ENCODE peak calls at places on chromosomes 4 and X, in nine cellular contexts. One of them, this sample, is unnamed.

GRCh38 chr4:73721901-73722300 is 18.5 kb upstream of the CXCL8 start:
- DNase-seq in HFF-Myc: no peak
- DNase-seq in endothelial cell: no peak
- DNase-seq in dorsolateral prefrontal cortex: no peak
- DNase-seq in CD4-positive, alpha-beta T cell: no peak
- DNase-seq in neural progenitor cell: no peak
- DNase-seq in right lobe of liver: no peak
- DNase-seq in ovary: no peak
- DNase-seq in brain microvascular endothelial cell: peak
- DNase-seq in this sample: no peak

GRCh38 chrX:54825716-54826428 is 18.3 kb downstream of the MAGED2 start:
- DNase-seq in HFF-Myc: no peak
- DNase-seq in endothelial cell: no peak
- DNase-seq in dorsolateral prefrontal cortex: no peak
- DNase-seq in CD4-positive, alpha-beta T cell: peak
- DNase-seq in neural progenitor cell: no peak
- DNase-seq in right lobe of liver: no peak
- DNase-seq in ovary: no peak
- DNase-seq in brain microvascular endothelial cell: no peak
- DNase-seq in this sample: no peak

GRCh38 chr4:142383354-142383753 is 462.7 kb downstream of the INPP4B start:
- DNase-seq in HFF-Myc: no peak
- DNase-seq in endothelial cell: no peak
- DNase-seq in dorsolateral prefrontal cortex: no peak
- DNase-seq in CD4-positive, alpha-beta T cell: no peak
- DNase-seq in neural progenitor cell: no peak
- DNase-seq in right lobe of liver: no peak
- DNase-seq in ovary: no peak
- DNase-seq in brain microvascular endothelial cell: no peak
- DNase-seq in this sample: no peak

GRCh38 chr4:78622253-78622979 is 70.8 kb downstream of the ANXA3 start:
- DNase-seq in HFF-Myc: peak
- DNase-seq in endothelial cell: no peak
- DNase-seq in dorsolateral prefrontal cortex: no peak
- DNase-seq in CD4-positive, alpha-beta T cell: no peak
- DNase-seq in neural progenitor cell: no peak
- DNase-seq in right lobe of liver: no peak
- DNase-seq in ovary: no peak
- DNase-seq in brain microvascular endothelial cell: peak
- DNase-seq in this sample: no peak

GRCh38 chr4:151744614-151745013 is 16.2 kb downstream of the GATB start:
- DNase-seq in HFF-Myc: peak
- DNase-seq in endothelial cell: no peak
- DNase-seq in dorsolateral prefrontal cortex: no peak
- DNase-seq in CD4-positive, alpha-beta T cell: no peak
- DNase-seq in neural progenitor cell: no peak
- DNase-seq in right lobe of liver: no peak
- DNase-seq in ovary: no peak
- DNase-seq in brain microvascular endothelial cell: peak
- DNase-seq in this sample: no peak

GRCh38 chrX:136185409-136186022 is 38.2 kb downstream of the FHL1 start:
- DNase-seq in HFF-Myc: no peak
- DNase-seq in endothelial cell: no peak
- DNase-seq in dorsolateral prefrontal cortex: no peak
- DNase-seq in CD4-positive, alpha-beta T cell: no peak
- DNase-seq in neural progenitor cell: no peak
- DNase-seq in right lobe of liver: no peak
- DNase-seq in ovary: no peak
- DNase-seq in brain microvascular endothelial cell: no peak
- DNase-seq in this sample: no peak

GRCh38 chrX:41491267-41492004 is 44.3 kb downstream of the NYX start:
- DNase-seq in HFF-Myc: peak
- DNase-seq in endothelial cell: no peak
- DNase-seq in dorsolateral prefrontal cortex: no peak
- DNase-seq in CD4-positive, alpha-beta T cell: no peak
- DNase-seq in neural progenitor cell: peak
- DNase-seq in right lobe of liver: no peak
- DNase-seq in ovary: no peak
- DNase-seq in brain microvascular endothelial cell: peak
- DNase-seq in this sample: no peak

GRCh38 chr4:98293089-98293887 is 32.1 kb downstream of the RAP1GDS1 start:
- DNase-seq in HFF-Myc: no peak
- DNase-seq in endothelial cell: no peak
- DNase-seq in dorsolateral prefrontal cortex: no peak
- DNase-seq in CD4-positive, alpha-beta T cell: no peak
- DNase-seq in neural progenitor cell: no peak
- DNase-seq in right lobe of liver: no peak
- DNase-seq in ovary: no peak
- DNase-seq in brain microvascular endothelial cell: peak
- DNase-seq in this sample: no peak

GRCh38 chr4:123506311-123506685 is 109.7 kb downstream of the SPRY1 start:
- DNase-seq in HFF-Myc: no peak
- DNase-seq in endothelial cell: no peak
- DNase-seq in dorsolateral prefrontal cortex: no peak
- DNase-seq in CD4-positive, alpha-beta T cell: no peak
- DNase-seq in neural progenitor cell: no peak
- DNase-seq in right lobe of liver: no peak
- DNase-seq in ovary: no peak
- DNase-seq in brain microvascular endothelial cell: no peak
- DNase-seq in this sample: no peak

GRCh38 chr4:13615162-13615561 is 12.4 kb downstream of the BOD1L1 start:
- DNase-seq in HFF-Myc: no peak
- DNase-seq in endothelial cell: no peak
- DNase-seq in dorsolateral prefrontal cortex: no peak
- DNase-seq in CD4-positive, alpha-beta T cell: no peak
- DNase-seq in neural progenitor cell: no peak
- DNase-seq in right lobe of liver: no peak
- DNase-seq in ovary: no peak
- DNase-seq in brain microvascular endothelial cell: no peak
- DNase-seq in this sample: no peak

GRCh38 chr4:116358633-116359222 is 726.6 kb downstream of the TRAM1L1 start:
- DNase-seq in HFF-Myc: peak
- DNase-seq in endothelial cell: peak
- DNase-seq in dorsolateral prefrontal cortex: no peak
- DNase-seq in CD4-positive, alpha-beta T cell: no peak
- DNase-seq in neural progenitor cell: peak
- DNase-seq in right lobe of liver: peak
- DNase-seq in ovary: no peak
- DNase-seq in brain microvascular endothelial cell: peak
- DNase-seq in this sample: no peak

GRCh38 chr4:25065901-25066610 is 35.3 kb upstream of the LGI2 start:
- DNase-seq in HFF-Myc: no peak
- DNase-seq in endothelial cell: no peak
- DNase-seq in dorsolateral prefrontal cortex: no peak
- DNase-seq in CD4-positive, alpha-beta T cell: no peak
- DNase-seq in neural progenitor cell: no peak
- DNase-seq in right lobe of liver: no peak
- DNase-seq in ovary: no peak
- DNase-seq in brain microvascular endothelial cell: no peak
- DNase-seq in this sample: no peak

GRCh38 chr4:169225058-169225751 is 45.6 kb downstream of the SH3RF1 start:
- DNase-seq in HFF-Myc: peak
- DNase-seq in endothelial cell: no peak
- DNase-seq in dorsolateral prefrontal cortex: no peak
- DNase-seq in CD4-positive, alpha-beta T cell: no peak
- DNase-seq in neural progenitor cell: no peak
- DNase-seq in right lobe of liver: no peak
- DNase-seq in ovary: no peak
- DNase-seq in brain microvascular endothelial cell: peak
- DNase-seq in this sample: no peak

GRCh38 chr4:36235306-36235705 is 9.0 kb downstream of the ARAP2 start:
- DNase-seq in HFF-Myc: no peak
- DNase-seq in endothelial cell: no peak
- DNase-seq in dorsolateral prefrontal cortex: no peak
- DNase-seq in CD4-positive, alpha-beta T cell: no peak
- DNase-seq in neural progenitor cell: no peak
- DNase-seq in right lobe of liver: no peak
- DNase-seq in ovary: no peak
- DNase-seq in brain microvascular endothelial cell: peak
- DNase-seq in this sample: no peak

DNA sequence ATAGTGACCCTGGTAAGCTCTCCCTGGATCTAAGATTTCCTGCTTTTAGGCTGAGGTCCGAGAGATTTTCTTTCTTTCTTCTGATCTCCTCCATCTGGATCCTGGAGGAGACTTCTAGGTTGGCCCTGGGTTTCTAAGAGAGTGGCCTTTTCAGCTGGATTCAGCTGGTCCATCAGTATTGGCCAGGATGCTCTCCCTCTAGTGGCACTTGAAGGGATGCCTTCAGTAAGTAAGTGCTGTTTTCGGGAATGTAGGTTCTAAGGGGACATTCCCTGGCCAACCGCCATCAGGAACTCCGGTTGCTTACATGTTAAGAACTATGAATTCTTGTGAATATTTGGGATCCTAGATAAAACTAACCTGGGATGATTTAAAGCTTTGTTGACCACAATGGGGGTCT is 56.9 kb downstream of the SERTM2 start:
- DNase-seq in HFF-Myc: no peak
- DNase-seq in endothelial cell: peak
- DNase-seq in dorsolateral prefrontal cortex: no peak
- DNase-seq in CD4-positive, alpha-beta T cell: no peak
- DNase-seq in neural progenitor cell: peak
- DNase-seq in right lobe of liver: peak
- DNase-seq in ovary: no peak
- DNase-seq in brain microvascular endothelial cell: peak
- DNase-seq in this sample: no peak
- TF ChIP-seq CTCF in HFF-Myc: peak
- TF ChIP-seq CTCF in endothelial cell: peak
- TF ChIP-seq CTCF in dorsolateral prefrontal cortex: peak
- TF ChIP-seq CTCF in CD4-positive, alpha-beta T cell: no peak
- TF ChIP-seq CTCF in neural progenitor cell: peak
- TF ChIP-seq CTCF in right lobe of liver: peak
- TF ChIP-seq CTCF in ovary: no peak
- TF ChIP-seq CTCF in brain microvascular endothelial cell: peak
- TF ChIP-seq CTCF in this sample: no peak

GRCh38 chr4:184281231-184282139 is 63.8 kb upstream of the ENPP6 start:
- DNase-seq in HFF-Myc: no peak
- DNase-seq in endothelial cell: no peak
- DNase-seq in dorsolateral prefrontal cortex: no peak
- DNase-seq in CD4-positive, alpha-beta T cell: no peak
- DNase-seq in neural progenitor cell: no peak
- DNase-seq in right lobe of liver: no peak
- DNase-seq in ovary: no peak
- DNase-seq in brain microvascular endothelial cell: no peak
- DNase-seq in this sample: no peak

GRCh38 chr4:184280591-184281071 is 63.0 kb upstream of the ENPP6 start:
- DNase-seq in HFF-Myc: no peak
- DNase-seq in endothelial cell: no peak
- DNase-seq in dorsolateral prefrontal cortex: no peak
- DNase-seq in CD4-positive, alpha-beta T cell: no peak
- DNase-seq in neural progenitor cell: no peak
- DNase-seq in right lobe of liver: no peak
- DNase-seq in ovary: no peak
- DNase-seq in brain microvascular endothelial cell: no peak
- DNase-seq in this sample: no peak

GRCh38 chr4:184282895-184283654 is 65.4 kb upstream of the ENPP6 start:
- DNase-seq in HFF-Myc: no peak
- DNase-seq in endothelial cell: no peak
- DNase-seq in dorsolateral prefrontal cortex: no peak
- DNase-seq in CD4-positive, alpha-beta T cell: no peak
- DNase-seq in neural progenitor cell: no peak
- DNase-seq in right lobe of liver: no peak
- DNase-seq in ovary: no peak
- DNase-seq in brain microvascular endothelial cell: no peak
- DNase-seq in this sample: no peak

GRCh38 chr4:184283659-184284335 is 66.1 kb upstream of the ENPP6 start:
- DNase-seq in HFF-Myc: no peak
- DNase-seq in endothelial cell: no peak
- DNase-seq in dorsolateral prefrontal cortex: peak
- DNase-seq in CD4-positive, alpha-beta T cell: no peak
- DNase-seq in neural progenitor cell: no peak
- DNase-seq in right lobe of liver: peak
- DNase-seq in ovary: no peak
- DNase-seq in brain microvascular endothelial cell: no peak
- DNase-seq in this sample: no peak

DNA sequence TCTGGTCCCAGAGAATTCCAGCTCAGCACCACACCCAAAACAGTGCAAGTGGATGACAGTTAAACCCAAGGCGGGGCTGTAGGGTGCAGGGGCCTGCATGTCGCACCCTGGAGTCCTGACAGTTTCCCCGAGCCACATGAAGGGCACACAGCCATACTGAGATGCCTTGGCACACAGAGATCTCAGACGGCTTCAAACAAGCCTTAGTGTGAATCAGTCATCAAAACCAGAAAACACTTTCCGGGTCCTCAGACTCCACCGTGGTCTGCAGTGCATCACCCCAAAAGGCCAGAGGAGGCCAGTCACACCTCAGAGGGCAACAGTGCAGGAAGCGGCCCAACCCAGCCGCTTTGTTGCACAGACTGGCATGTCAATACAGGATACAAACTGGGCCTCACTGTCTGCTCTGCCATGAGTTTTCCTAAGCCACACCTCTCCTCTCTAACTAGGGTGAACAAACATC is 64.6 kb upstream of the ENPP6 start:
- DNase-seq in HFF-Myc: no peak
- DNase-seq in endothelial cell: peak
- DNase-seq in dorsolateral prefrontal cortex: no peak
- DNase-seq in CD4-positive, alpha-beta T cell: peak
- DNase-seq in neural progenitor cell: peak
- DNase-seq in right lobe of liver: peak
- DNase-seq in ovary: no peak
- DNase-seq in brain microvascular endothelial cell: no peak
- DNase-seq in this sample: no peak
- TF ChIP-seq CTCF in HFF-Myc: no peak
- TF ChIP-seq CTCF in endothelial cell: no peak
- TF ChIP-seq CTCF in dorsolateral prefrontal cortex: no peak
- TF ChIP-seq CTCF in CD4-positive, alpha-beta T cell: no peak
- TF ChIP-seq CTCF in neural progenitor cell: peak
- TF ChIP-seq CTCF in right lobe of liver: peak
- TF ChIP-seq CTCF in ovary: no peak
- TF ChIP-seq CTCF in brain microvascular endothelial cell: no peak
- TF ChIP-seq CTCF in this sample: no peak

DNA sequence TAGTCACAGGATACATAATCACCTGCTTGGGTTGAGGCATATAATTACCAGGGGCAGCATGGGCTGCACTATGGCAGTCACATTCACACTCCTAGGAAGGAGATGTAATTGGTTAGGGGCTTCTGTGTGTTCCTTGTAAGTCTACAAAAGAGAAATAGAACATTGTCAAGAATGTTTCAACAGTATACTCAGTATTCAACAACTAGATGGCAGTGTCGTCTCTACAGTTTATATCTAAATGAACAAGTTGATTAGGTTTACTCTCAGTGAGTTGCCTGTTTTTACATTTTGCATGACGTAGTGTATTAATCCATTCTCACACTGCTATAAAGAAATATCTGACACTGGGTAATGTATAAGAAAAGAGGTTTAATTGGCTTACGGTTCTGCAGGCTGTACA is 50.5 kb upstream of the RAB33B start:
- DNase-seq in HFF-Myc: no peak
- DNase-seq in endothelial cell: no peak
- DNase-seq in dorsolateral prefrontal cortex: no peak
- DNase-seq in CD4-positive, alpha-beta T cell: no peak
- DNase-seq in neural progenitor cell: peak
- DNase-seq in right lobe of liver: no peak
- DNase-seq in ovary: no peak
- DNase-seq in brain microvascular endothelial cell: no peak
- DNase-seq in this sample: no peak
- TF ChIP-seq CTCF in HFF-Myc: no peak
- TF ChIP-seq CTCF in endothelial cell: no peak
- TF ChIP-seq CTCF in dorsolateral prefrontal cortex: peak
- TF ChIP-seq CTCF in CD4-positive, alpha-beta T cell: no peak
- TF ChIP-seq CTCF in neural progenitor cell: peak
- TF ChIP-seq CTCF in right lobe of liver: no peak
- TF ChIP-seq CTCF in ovary: no peak
- TF ChIP-seq CTCF in brain microvascular endothelial cell: no peak
- TF ChIP-seq CTCF in this sample: no peak

GRCh38 chrX:148681605-148682004 is 181.2 kb downstream of the AFF2 start:
- DNase-seq in HFF-Myc: no peak
- DNase-seq in endothelial cell: no peak
- DNase-seq in dorsolateral prefrontal cortex: no peak
- DNase-seq in CD4-positive, alpha-beta T cell: no peak
- DNase-seq in neural progenitor cell: no peak
- DNase-seq in right lobe of liver: no peak
- DNase-seq in ovary: no peak
- DNase-seq in brain microvascular endothelial cell: no peak
- DNase-seq in this sample: no peak
- TF ChIP-seq CTCF in HFF-Myc: no peak
- TF ChIP-seq CTCF in endothelial cell: no peak
- TF ChIP-seq CTCF in dorsolateral prefrontal cortex: no peak
- TF ChIP-seq CTCF in CD4-positive, alpha-beta T cell: no peak
- TF ChIP-seq CTCF in neural progenitor cell: no peak
- TF ChIP-seq CTCF in right lobe of liver: no peak
- TF ChIP-seq CTCF in ovary: no peak
- TF ChIP-seq CTCF in brain microvascular endothelial cell: peak
- TF ChIP-seq CTCF in this sample: no peak

This sample was measured in pancreas.